ENCODE peak calls at places on chromosome 7, in four cellular contexts. One of them, this sample, is unnamed.

GRCh38 chr7:51732951-51733350 is 416.3 kb upstream of the COBL start:
- DNase-seq in foreskin fibroblast: no peak
- DNase-seq in Peyer's patch: no peak
- DNase-seq in bronchial epithelial cell: no peak
- DNase-seq in this sample: no peak

GRCh38 chr7:46206474-46207060 is 285.5 kb upstream of the IGFBP3 start:
- DNase-seq in foreskin fibroblast: no peak
- DNase-seq in Peyer's patch: no peak
- DNase-seq in bronchial epithelial cell: peak; percentile 23
- DNase-seq in this sample: no peak

GRCh38 chr7:68562323-68562899 is 1035.9 kb upstream of the AUTS2 start:
- DNase-seq in foreskin fibroblast: no peak
- DNase-seq in Peyer's patch: no peak
- DNase-seq in bronchial epithelial cell: no peak
- DNase-seq in this sample: no peak

GRCh38 chr7:31372538-31372937 is 32.0 kb upstream of the NEUROD6 start:
- DNase-seq in foreskin fibroblast: no peak
- DNase-seq in Peyer's patch: no peak
- DNase-seq in bronchial epithelial cell: no peak
- DNase-seq in this sample: no peak

GRCh38 chr7:30787476-30787875 is 16.3 kb downstream of the MINDY4 start:
- DNase-seq in foreskin fibroblast: no peak
- DNase-seq in Peyer's patch: no peak
- DNase-seq in bronchial epithelial cell: no peak
- DNase-seq in this sample: no peak

GRCh38 chr7:84682543-84682942 is 488.0 kb upstream of the SEMA3A start:
- DNase-seq in foreskin fibroblast: no peak
- DNase-seq in Peyer's patch: no peak
- DNase-seq in bronchial epithelial cell: no peak
- DNase-seq in this sample: no peak

GRCh38 chr7:136687693-136688322 is 180.6 kb upstream of the CHRM2 start:
- DNase-seq in foreskin fibroblast: no peak
- DNase-seq in Peyer's patch: no peak
- DNase-seq in bronchial epithelial cell: peak; percentile 27
- DNase-seq in this sample: peak; percentile 14

GRCh38 chr7:98213874-98214810 is 2.9 kb downstream of the BHLHA15 start:
- DNase-seq in foreskin fibroblast: no peak
- DNase-seq in Peyer's patch: peak; percentile 44
- DNase-seq in bronchial epithelial cell: no peak
- DNase-seq in this sample: no peak

GRCh38 chr7:53744361-53744760 is 708.9 kb downstream of the POM121L12 start:
- DNase-seq in foreskin fibroblast: no peak
- DNase-seq in Peyer's patch: no peak
- DNase-seq in bronchial epithelial cell: peak; percentile 75
- DNase-seq in this sample: no peak

GRCh38 chr7:4689151-4689550 is 7.1 kb downstream of the FOXK1 start:
- DNase-seq in foreskin fibroblast: no peak
- DNase-seq in Peyer's patch: no peak
- DNase-seq in bronchial epithelial cell: no peak
- DNase-seq in this sample: no peak

DNA sequence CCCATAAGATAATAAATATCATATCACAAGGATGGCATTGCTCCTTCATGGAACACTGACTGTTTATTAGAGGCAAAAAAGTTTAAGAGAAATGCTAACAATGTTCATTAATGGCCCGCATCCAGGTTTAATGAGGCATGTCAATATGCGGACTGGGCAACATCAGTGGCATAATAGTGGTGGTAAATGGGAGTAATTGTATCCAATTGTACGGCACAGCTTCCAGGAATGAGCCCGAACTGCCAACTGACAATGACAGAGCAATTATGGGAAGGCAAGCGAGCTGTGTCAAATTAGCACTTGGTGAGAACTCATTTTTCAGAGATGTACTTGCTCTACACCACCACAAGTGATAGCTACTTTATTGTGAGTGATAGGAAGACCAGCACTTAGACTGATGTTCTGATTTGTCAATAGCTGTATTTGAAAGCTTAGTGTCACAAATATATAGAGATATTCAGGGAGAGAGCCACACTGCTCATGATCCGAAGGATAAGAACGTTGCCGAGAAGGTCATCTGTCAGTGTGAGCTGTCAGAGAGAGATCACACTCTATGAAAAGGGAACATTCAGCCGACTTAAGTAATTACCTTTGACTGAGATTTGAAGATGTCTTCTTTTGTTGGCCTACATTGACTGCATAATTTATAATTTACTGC is 322.8 kb downstream of the TFEC start:
- DNase-seq in foreskin fibroblast: no peak
- DNase-seq in Peyer's patch: no peak
- DNase-seq in bronchial epithelial cell: no peak
- DNase-seq in this sample: no peak
- TF ChIP-seq CTCF in foreskin fibroblast: no peak
- TF ChIP-seq CTCF in Peyer's patch: no peak
- TF ChIP-seq CTCF in bronchial epithelial cell: no peak
- TF ChIP-seq CTCF in this sample: no peak

GRCh38 chr7:157505646-157506045 is 168.8 kb downstream of the DNAJB6 start:
- DNase-seq in foreskin fibroblast: no peak
- DNase-seq in Peyer's patch: no peak
- DNase-seq in bronchial epithelial cell: no peak
- DNase-seq in this sample: no peak

GRCh38 chr7:157500171-157500960 is 163.6 kb downstream of the DNAJB6 start:
- DNase-seq in foreskin fibroblast: no peak
- DNase-seq in Peyer's patch: peak; percentile 29
- DNase-seq in bronchial epithelial cell: no peak
- DNase-seq in this sample: no peak

GRCh38 chr7:157502701-157503111 is 165.9 kb downstream of the DNAJB6 start:
- DNase-seq in foreskin fibroblast: no peak
- DNase-seq in Peyer's patch: peak; percentile 74
- DNase-seq in bronchial epithelial cell: no peak
- DNase-seq in this sample: peak; percentile 14

GRCh38 chr7:157501576-157501975 is 164.8 kb downstream of the DNAJB6 start:
- DNase-seq in foreskin fibroblast: no peak
- DNase-seq in Peyer's patch: peak; percentile 39
- DNase-seq in bronchial epithelial cell: no peak
- DNase-seq in this sample: no peak

DNA sequence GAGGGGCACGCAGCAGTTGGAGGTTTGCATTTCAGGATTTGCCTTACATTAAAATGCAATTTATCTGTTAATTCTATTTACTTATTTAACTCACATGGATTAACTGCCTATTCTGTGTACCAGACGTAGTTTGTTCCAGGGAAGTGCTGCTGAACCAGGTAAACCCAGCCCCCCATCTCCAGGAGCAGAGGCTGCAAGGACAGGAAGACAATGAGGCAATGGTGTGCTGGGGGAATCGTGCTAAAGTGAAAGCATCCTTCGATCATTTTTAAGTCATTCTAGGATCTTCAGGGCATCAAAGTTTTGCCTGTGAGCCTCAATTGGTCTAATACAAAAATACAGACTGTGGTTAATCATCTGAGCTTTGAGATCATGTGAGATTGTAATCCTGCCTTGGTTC is 166.4 kb downstream of the DNAJB6 start:
- DNase-seq in foreskin fibroblast: no peak
- DNase-seq in Peyer's patch: no peak
- DNase-seq in bronchial epithelial cell: no peak
- DNase-seq in this sample: no peak
- H3K4me3 ChIP-seq in foreskin fibroblast: no peak overlapping the region
- H3K4me3 ChIP-seq in Peyer's patch: peak overlapping the region; percentile 6
- H3K4me3 ChIP-seq in bronchial epithelial cell: no peak overlapping the region
- H3K4me3 ChIP-seq in this sample: no peak overlapping the region

GRCh38 chr7:17942231-17942630 is 1.9 kb upstream of the SNX13 start:
- DNase-seq in foreskin fibroblast: no peak
- DNase-seq in Peyer's patch: no peak
- DNase-seq in bronchial epithelial cell: no peak
- DNase-seq in this sample: no peak

GRCh38 chr7:17940302-17941170 is at the start of gene SNX13:
- DNase-seq in foreskin fibroblast: peak; percentile 94
- DNase-seq in Peyer's patch: peak; percentile 97
- DNase-seq in bronchial epithelial cell: peak; percentile 79
- DNase-seq in this sample: peak; percentile 87

GRCh38 chr7:17939670-17940301 is 508 bp downstream of the SNX13 start:
- DNase-seq in foreskin fibroblast: no peak
- DNase-seq in Peyer's patch: peak; percentile 78
- DNase-seq in bronchial epithelial cell: peak; percentile 38
- DNase-seq in this sample: peak; percentile 32

GRCh38 chr7:17943006-17943405 is 2.7 kb upstream of the SNX13 start:
- DNase-seq in foreskin fibroblast: no peak
- DNase-seq in Peyer's patch: no peak
- DNase-seq in bronchial epithelial cell: no peak
- DNase-seq in this sample: no peak

GRCh38 chr7:17941171-17941490 is 837 bp upstream of the SNX13 start:
- DNase-seq in foreskin fibroblast: no peak
- DNase-seq in Peyer's patch: no peak
- DNase-seq in bronchial epithelial cell: peak; percentile 35
- DNase-seq in this sample: no peak
- TF ChIP-seq CTCF in foreskin fibroblast: no peak
- TF ChIP-seq CTCF in Peyer's patch: no peak
- TF ChIP-seq CTCF in bronchial epithelial cell: no peak
- TF ChIP-seq CTCF in this sample: no peak

GRCh38 chr7:47713595-47713994 is 131.7 kb upstream of the TNS3 start:
- DNase-seq in foreskin fibroblast: no peak
- DNase-seq in Peyer's patch: no peak
- DNase-seq in bronchial epithelial cell: no peak
- DNase-seq in this sample: no peak

GRCh38 chr7:47712416-47712815 is 130.5 kb upstream of the TNS3 start:
- DNase-seq in foreskin fibroblast: no peak
- DNase-seq in Peyer's patch: no peak
- DNase-seq in bronchial epithelial cell: no peak
- DNase-seq in this sample: no peak

GRCh38 chr7:47714669-47715607 is 133.0 kb upstream of the TNS3 start:
- DNase-seq in foreskin fibroblast: no peak
- DNase-seq in Peyer's patch: no peak
- DNase-seq in bronchial epithelial cell: no peak
- DNase-seq in this sample: no peak

GRCh38 chr7:47711776-47712175 is 129.9 kb upstream of the TNS3 start:
- DNase-seq in foreskin fibroblast: no peak
- DNase-seq in Peyer's patch: no peak
- DNase-seq in bronchial epithelial cell: no peak
- DNase-seq in this sample: no peak

GRCh38 chr7:47715631-47716068 is 133.7 kb upstream of the TNS3 start:
- DNase-seq in foreskin fibroblast: no peak
- DNase-seq in Peyer's patch: no peak
- DNase-seq in bronchial epithelial cell: no peak
- DNase-seq in this sample: no peak
- H3K4me3 ChIP-seq in foreskin fibroblast: no peak overlapping the region
- H3K4me3 ChIP-seq in Peyer's patch: no peak overlapping the region
- H3K4me3 ChIP-seq in bronchial epithelial cell: no peak overlapping the region
- H3K4me3 ChIP-seq in this sample: no peak overlapping the region

DNA sequence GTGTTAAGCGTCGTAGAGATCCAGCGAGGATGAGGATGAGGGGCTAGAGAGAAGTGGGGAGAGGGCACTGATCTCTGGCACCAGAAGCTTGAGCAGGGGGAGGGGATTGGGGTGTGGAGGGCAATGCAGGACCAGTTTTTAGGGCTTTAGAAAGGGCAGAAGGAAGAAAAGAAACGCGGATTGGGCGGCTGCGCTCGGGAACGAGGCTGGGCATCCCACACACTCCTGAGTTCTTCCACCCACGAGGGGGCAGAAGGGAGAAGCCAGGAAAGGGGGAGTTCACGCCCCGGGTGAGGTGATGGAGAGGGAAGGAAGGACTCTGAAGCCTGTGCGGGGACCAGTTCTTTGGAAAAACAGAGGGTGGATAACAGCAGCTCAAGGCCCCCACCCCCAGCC is 6.1 kb upstream of the VGF start:
- DNase-seq in foreskin fibroblast: no peak
- DNase-seq in Peyer's patch: no peak
- DNase-seq in bronchial epithelial cell: no peak
- DNase-seq in this sample: no peak
- TF ChIP-seq CTCF in foreskin fibroblast: peak; percentile 18
- TF ChIP-seq CTCF in Peyer's patch: no peak
- TF ChIP-seq CTCF in bronchial epithelial cell: peak; percentile 39
- TF ChIP-seq CTCF in this sample: no peak

DNA sequence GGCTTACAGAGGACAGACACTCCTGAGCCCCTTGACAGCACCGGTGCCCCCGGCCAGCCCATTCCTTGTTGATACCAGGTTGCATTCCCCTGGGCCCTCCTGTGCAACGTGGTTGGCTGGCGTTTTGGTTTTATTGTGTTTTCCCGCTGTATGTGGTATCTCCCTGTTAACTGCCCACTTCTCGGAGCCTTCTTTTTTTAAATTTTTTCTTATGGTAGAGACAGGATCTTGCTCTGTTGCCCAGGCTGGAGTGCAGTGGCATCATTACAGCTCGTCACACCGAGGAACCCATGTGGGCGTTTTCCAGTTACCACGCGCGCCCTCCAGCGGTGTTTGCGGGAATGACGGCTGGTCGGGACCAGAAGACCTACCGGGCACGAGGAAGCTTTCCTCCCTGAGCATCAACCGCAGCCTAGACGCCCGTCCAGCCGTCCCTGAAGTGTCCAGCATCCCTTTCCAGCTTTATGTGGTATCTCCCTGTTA is 16.9 kb upstream of the ZFAND2A start:
- DNase-seq in foreskin fibroblast: no peak
- DNase-seq in Peyer's patch: peak; percentile 86
- DNase-seq in bronchial epithelial cell: peak; percentile 38
- DNase-seq in this sample: peak; percentile 84
- H3K4me3 ChIP-seq in foreskin fibroblast: no peak overlapping the region
- H3K4me3 ChIP-seq in Peyer's patch: no peak overlapping the region
- H3K4me3 ChIP-seq in bronchial epithelial cell: no peak overlapping the region
- H3K4me3 ChIP-seq in this sample: no peak overlapping the region

GRCh38 chr7:151429555-151430331 is 10.2 kb downstream of the CRYGN start:
- DNase-seq in foreskin fibroblast: no peak
- DNase-seq in Peyer's patch: peak; percentile 77
- DNase-seq in bronchial epithelial cell: peak; percentile 25
- DNase-seq in this sample: no peak
- TF ChIP-seq CTCF in foreskin fibroblast: no peak
- TF ChIP-seq CTCF in Peyer's patch: no peak
- TF ChIP-seq CTCF in bronchial epithelial cell: no peak
- TF ChIP-seq CTCF in this sample: no peak

GRCh38 chr7:144050093-144050492 is 1.3 kb downstream of the OR2A5 start:
- DNase-seq in foreskin fibroblast: no peak
- DNase-seq in Peyer's patch: no peak
- DNase-seq in bronchial epithelial cell: no peak
- DNase-seq in this sample: no peak
- H3K4me3 ChIP-seq in foreskin fibroblast: no peak overlapping the region
- H3K4me3 ChIP-seq in Peyer's patch: no peak overlapping the region
- H3K4me3 ChIP-seq in bronchial epithelial cell: no peak overlapping the region
- H3K4me3 ChIP-seq in this sample: no peak overlapping the region

DNA sequence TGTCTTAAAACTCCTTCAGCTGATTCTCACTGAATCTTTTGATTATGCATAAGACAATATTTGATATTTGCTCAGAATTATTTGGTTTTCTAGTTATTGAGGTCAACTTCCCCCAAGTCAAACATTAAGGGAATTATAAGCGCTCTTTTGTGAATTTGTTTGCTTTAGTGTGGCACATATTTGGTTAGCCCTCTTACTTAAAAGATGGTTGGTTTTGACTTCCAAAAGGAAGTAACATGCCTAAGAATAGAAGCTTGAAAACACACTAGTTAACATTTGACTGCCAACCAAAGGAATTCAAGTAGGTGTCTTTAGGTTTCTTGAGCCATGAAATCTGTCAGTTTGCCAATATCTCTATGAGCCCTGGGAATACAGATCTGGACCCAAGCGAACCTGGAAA is 25.0 kb downstream of the STEAP4 start:
- DNase-seq in foreskin fibroblast: no peak
- DNase-seq in Peyer's patch: no peak
- DNase-seq in bronchial epithelial cell: no peak
- DNase-seq in this sample: no peak
- TF ChIP-seq CTCF in foreskin fibroblast: no peak
- TF ChIP-seq CTCF in Peyer's patch: no peak
- TF ChIP-seq CTCF in bronchial epithelial cell: no peak
- TF ChIP-seq CTCF in this sample: no peak

This sample was measured in HL-60.